ENCODE peak calls at places on chromosome X, in ten cellular contexts. K is adrenal gland, D is fibroblast of the aortic adventitia, L is ovary, S is choroid plexus epithelial cell, T is fibroblast of lung, R is brain microvascular endothelial cell, W is A549, B is heart left ventricle, A is HFF-Myc. Q is an unnamed sample.

GRCh38 chrX:16552546-16552945 is 97.4 kb upstream of the S100G start:
- DNase-seq in K (no peak), D (peak), L (no peak), S (peak), T (peak), R (no peak), W (no peak), B (no peak), A (no peak), Q (peak)

GRCh38 chrX:49877397-49878101 is 1.7 kb upstream of the USP27X start:
- DNase-seq in K (no peak), D (no peak), L (no peak), S (no peak), T (no peak), R (no peak), W (no peak), B (no peak), A (no peak), Q (no peak)

GRCh38 chrX:138885886-138886285 is 174.4 kb upstream of the FGF13 start:
- DNase-seq in K (no peak), D (peak), L (no peak), S (peak), T (peak), R (no peak), W (no peak), B (no peak), A (no peak), Q (no peak)

GRCh38 chrX:100591256-100592051 is 6.7 kb downstream of the TNMD start:
- DNase-seq in K (no peak), D (no peak), L (no peak), S (no peak), T (no peak), R (no peak), W (no peak), B (no peak), A (no peak), Q (no peak)

GRCh38 chrX:37825225-37825842 is 22.0 kb downstream of the DYNLT3 start:
- DNase-seq in K (peak), D (peak), L (peak), S (peak), T (no peak), R (peak), W (peak), B (peak), A (no peak), Q (peak)

GRCh38 chrX:154719132-154719675 is 31.7 kb downstream of the GAB3 start:
- DNase-seq in K (no peak), D (peak), L (no peak), S (peak), T (peak), R (peak), W (no peak), B (no peak), A (no peak), Q (peak)

GRCh38 chrX:21958187-21958586 is 17.7 kb downstream of the SMS start:
- DNase-seq in K (no peak), D (no peak), L (no peak), S (no peak), T (no peak), R (no peak), W (no peak), B (no peak), A (no peak), Q (no peak)

GRCh38 chrX:39760930-39761329 is 336.8 kb downstream of the BCOR start:
- DNase-seq in K (no peak), D (no peak), L (no peak), S (no peak), T (peak), R (no peak), W (no peak), B (no peak), A (no peak), Q (no peak)

GRCh38 chrX:46551494-46552128 is 6.4 kb upstream of the ZNF674 start:
- DNase-seq in K (no peak), D (peak), L (no peak), S (peak), T (peak), R (peak), W (no peak), B (no peak), A (no peak), Q (peak)

GRCh38 chrX:119541188-119541587 is 24.0 kb downstream of the STEEP1 start:
- DNase-seq in K (no peak), D (peak), L (no peak), S (peak), T (peak), R (peak), W (peak), B (no peak), A (peak), Q (peak)

GRCh38 chrX:120736989-120737388 is 107.1 kb upstream of the C1GALT1C1 start:
- DNase-seq in K (no peak), D (peak), L (no peak), S (no peak), T (peak), R (peak), W (no peak), B (no peak), A (no peak), Q (no peak)

GRCh38 chrX:24956828-24957227 is 58.9 kb downstream of the ARX start:
- DNase-seq in K (no peak), D (peak), L (no peak), S (peak), T (peak), R (no peak), W (no peak), B (no peak), A (no peak), Q (peak)

GRCh38 chrX:145068450-145068849 is 178.9 kb upstream of the SPANXN1 start:
- DNase-seq in K (no peak), D (no peak), L (no peak), S (no peak), T (no peak), R (no peak), W (no peak), B (no peak), A (no peak), Q (no peak)
- TF ChIP-seq CTCF in K (no peak), D (no peak), L (no peak), S (no peak), T (no peak), R (no peak), W (no peak), B (no peak), A (no peak), Q (no peak)

GRCh38 chrX:151734446-151734845 is at the start of gene CNGA2:
- DNase-seq in K (no peak), D (no peak), L (no peak), S (no peak), T (no peak), R (no peak), W (no peak), B (no peak), A (no peak), Q (no peak)

GRCh38 chrX:151737494-151737893 is 2.9 kb downstream of the CNGA2 start:
- DNase-seq in K (no peak), D (no peak), L (no peak), S (no peak), T (no peak), R (no peak), W (no peak), B (no peak), A (no peak), Q (no peak)

GRCh38 chrX:151738751-151739150 is 4.2 kb downstream of the CNGA2 start:
- DNase-seq in K (no peak), D (no peak), L (no peak), S (no peak), T (no peak), R (no peak), W (no peak), B (no peak), A (no peak), Q (no peak)

GRCh38 chrX:151736685-151737084 is 2.1 kb downstream of the CNGA2 start:
- DNase-seq in K (no peak), D (no peak), L (no peak), S (no peak), T (no peak), R (no peak), W (no peak), B (no peak), A (no peak), Q (no peak)

GRCh38 chrX:151735219-151735618 is 673 bp downstream of the CNGA2 start:
- DNase-seq in K (no peak), D (no peak), L (no peak), S (no peak), T (no peak), R (no peak), W (no peak), B (no peak), A (no peak), Q (no peak)
- H3K4me3 ChIP-seq in K (no peak), D (no peak), L (no peak), S (no peak), T (no peak), R (no peak), W (no peak), B (no peak), A (no peak), Q (no peak)

GRCh38 chrX:131405497-131405896 is 116.4 kb upstream of the IGSF1 start:
- DNase-seq in K (no peak), D (no peak), L (no peak), S (no peak), T (no peak), R (no peak), W (no peak), B (no peak), A (no peak), Q (no peak)
- TF ChIP-seq CTCF in K (no peak), D (peak), L (no peak), S (no peak), T (no peak), R (no peak), W (no peak), B (no peak), A (no peak), Q (no peak)

DNA sequence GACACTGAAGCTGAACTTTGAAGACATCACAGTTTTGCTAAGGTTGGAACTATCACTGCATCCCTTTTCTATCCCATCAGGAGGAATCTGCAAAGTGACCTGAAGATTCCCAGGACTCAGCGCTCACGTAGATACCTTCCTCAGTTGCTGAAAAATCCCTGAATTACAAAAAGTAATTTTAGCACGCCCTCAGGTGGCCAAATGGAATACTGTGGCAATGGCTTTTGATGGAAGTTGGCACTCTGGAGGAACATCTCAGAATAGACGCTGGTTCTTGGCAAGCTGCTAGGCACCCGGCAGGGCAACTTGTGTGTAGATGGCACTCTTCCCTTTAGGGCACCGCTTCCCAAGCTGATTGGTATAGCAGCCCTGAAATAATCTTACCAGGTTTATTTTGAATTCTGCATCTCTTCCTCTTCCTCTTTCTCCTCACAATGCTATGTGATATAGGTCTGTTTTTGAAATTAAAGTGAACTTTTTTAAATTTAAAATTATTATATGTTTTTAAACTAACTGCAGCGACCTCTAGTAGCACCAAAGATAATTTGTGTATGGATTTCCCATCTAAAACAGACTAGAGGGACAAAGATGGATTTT is 16.3 kb upstream of the ESX1 start:
- DNase-seq in K (peak), D (peak), L (peak), S (peak), T (no peak), R (peak), W (peak), B (peak), A (peak), Q (peak)
- H3K4me3 ChIP-seq in K (no peak), D (peak), L (no peak), S (peak), T (peak), R (peak), W (peak), B (peak), A (peak), Q (peak)